ENCODE peak calls at places on chromosomes 4 and X, in four cellular contexts. P is spleen, E is mammary epithelial cell, U is PC-9. H is an unnamed sample.

GRCh38 chr4:105631818-105632400 is 76.6 kb downstream of the INTS12 start:
- DNase-seq in U (no peak), P (no peak), E (no peak), H (no peak)

GRCh38 chr4:1174941-1175634 is 2.7 kb upstream of the SPON2 start:
- DNase-seq in U (no peak), E (no peak), P (no peak), H (no peak)

GRCh38 chr4:62709618-62710252 is 1509.6 kb downstream of the ADGRL3 start:
- DNase-seq in P (no peak), U (no peak), E (peak), H (no peak)

GRCh38 chr4:159016527-159017137 is 86.2 kb upstream of the RAPGEF2 start:
- DNase-seq in P (no peak), U (no peak), E (no peak), H (no peak)

GRCh38 chrX:123084797-123085196 is 99.3 kb upstream of the GRIA3 start:
- DNase-seq in U (no peak), E (peak), P (no peak), H (no peak)

GRCh38 chr4:82798168-82799005 is at the start of gene SCD5:
- DNase-seq in E (peak), U (peak), P (peak), H (peak)

GRCh38 chr4:151035321-151035720 is 20.2 kb upstream of the LRBA start:
- DNase-seq in E (no peak), P (no peak), U (peak), H (no peak)

GRCh38 chr4:25013756-25014737 is 16.7 kb downstream of the LGI2 start:
- DNase-seq in E (no peak), P (no peak), U (no peak), H (no peak)

GRCh38 chrX:19789376-19789775 is 98.0 kb downstream of the SH3KBP1 start:
- DNase-seq in U (no peak), E (no peak), P (no peak), H (no peak)

GRCh38 chr4:59689149-59689548 is 1511.0 kb upstream of the ADGRL3 start:
- DNase-seq in E (no peak), P (no peak), U (no peak), H (no peak)

GRCh38 chrX:149829751-149830191 is 48.0 kb downstream of the MAGEA9 start:
- DNase-seq in E (peak), P (no peak), U (no peak), H (no peak)

DNA sequence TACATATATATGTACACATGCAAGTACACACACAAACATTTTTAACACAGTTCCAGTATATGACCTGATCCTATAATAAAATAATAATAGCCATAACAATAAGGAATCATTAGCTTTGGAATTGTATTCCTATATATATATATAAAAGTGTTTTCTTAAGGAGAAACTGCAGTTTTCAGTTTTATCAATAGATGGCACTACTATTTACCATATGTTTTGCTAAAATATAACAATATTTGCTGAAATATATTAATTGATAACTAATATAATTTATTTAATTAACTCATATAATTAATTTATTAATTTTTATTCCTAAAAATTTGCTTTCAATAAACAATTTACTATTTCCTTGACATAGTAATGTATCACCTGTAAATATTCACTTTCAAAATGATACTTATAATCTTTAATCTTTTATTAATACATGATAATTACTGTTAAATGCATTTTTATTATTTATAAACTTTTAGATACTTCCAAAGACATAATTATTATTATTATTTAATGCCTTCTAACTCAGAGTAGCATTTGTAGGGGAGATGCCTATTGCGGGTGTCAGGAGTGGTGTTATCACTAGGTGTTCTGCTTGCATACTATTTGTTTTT is 599.5 kb downstream of the FSTL5 start:
- DNase-seq in P (no peak), E (no peak), U (no peak), H (no peak)
- TF ChIP-seq CTCF in P (peak), E (peak), U (peak), H (no peak)

DNA sequence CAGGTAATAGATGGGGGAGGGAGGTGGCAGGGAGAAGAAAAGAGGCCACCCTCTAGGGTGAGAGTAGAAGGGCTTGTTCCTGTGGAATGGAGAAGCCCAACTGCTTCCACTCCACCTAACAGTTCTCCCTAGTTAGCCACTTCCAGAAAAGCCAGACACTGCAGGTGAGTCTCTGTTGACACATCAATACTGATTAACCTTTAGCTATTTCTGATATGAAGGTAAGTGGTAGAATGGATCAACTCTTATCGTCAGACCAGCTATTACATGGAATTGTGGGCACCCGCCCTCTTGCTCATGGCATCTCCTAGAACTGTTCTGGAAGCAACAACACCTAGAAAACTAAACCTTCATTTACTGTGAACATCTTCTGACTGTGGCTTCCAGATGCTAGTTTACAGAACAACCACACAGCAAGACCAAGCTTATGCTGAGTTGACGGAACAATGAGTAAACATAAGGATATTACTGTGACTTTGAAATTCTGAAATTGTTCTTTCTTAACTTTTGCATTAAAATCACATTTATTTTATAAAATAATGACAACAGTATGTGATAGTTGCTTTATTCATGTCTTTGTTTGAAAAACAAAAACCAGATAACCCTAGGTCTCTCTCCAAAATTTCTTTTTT is 44.7 kb downstream of the ANXA3 start:
- DNase-seq in E (no peak), P (no peak), U (no peak), H (no peak)
- H3K27ac ChIP-seq in E (no peak), P (no peak), U (no peak), H (no peak)

DNA sequence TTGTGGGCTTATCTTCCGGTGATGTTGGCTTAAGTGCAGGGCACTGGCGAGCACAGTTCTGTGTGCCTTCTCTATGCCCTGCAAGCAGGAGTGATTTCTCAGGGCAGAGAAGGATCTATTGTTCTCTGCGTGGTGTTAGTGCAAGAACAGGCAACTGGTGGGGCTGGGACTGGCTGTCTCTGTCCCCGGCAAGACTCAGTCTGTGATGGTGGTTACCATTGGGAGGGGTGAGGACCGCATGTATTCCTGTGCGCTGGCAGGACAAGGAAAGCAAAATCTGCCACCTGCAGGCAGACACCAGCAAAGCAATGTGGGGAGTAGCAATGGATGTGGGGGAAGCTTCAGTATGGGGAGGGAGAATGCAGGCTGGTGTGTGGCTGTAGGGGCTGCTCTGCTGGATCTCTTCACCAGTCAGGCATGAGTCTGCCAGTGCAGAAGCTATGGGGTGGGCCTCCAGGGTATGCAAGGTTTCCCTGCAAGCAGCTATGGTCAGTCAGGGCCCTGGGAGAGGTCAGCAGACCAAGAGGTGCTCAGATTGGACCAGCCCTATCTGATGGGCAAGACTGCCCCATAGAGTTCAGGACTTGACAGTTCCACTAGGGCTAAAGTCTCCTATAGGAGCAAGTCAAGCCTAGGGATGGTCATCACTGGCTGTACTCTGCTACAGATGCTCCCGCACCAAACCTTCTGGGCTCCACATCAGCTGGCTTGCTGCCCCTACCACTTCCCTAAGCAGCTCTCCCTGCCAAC is 16.8 kb downstream of the PF4 start:
- DNase-seq in E (no peak), U (no peak), P (no peak), H (no peak)
- TF ChIP-seq CTCF in E (no peak), U (no peak), P (no peak), H (no peak)

DNA sequence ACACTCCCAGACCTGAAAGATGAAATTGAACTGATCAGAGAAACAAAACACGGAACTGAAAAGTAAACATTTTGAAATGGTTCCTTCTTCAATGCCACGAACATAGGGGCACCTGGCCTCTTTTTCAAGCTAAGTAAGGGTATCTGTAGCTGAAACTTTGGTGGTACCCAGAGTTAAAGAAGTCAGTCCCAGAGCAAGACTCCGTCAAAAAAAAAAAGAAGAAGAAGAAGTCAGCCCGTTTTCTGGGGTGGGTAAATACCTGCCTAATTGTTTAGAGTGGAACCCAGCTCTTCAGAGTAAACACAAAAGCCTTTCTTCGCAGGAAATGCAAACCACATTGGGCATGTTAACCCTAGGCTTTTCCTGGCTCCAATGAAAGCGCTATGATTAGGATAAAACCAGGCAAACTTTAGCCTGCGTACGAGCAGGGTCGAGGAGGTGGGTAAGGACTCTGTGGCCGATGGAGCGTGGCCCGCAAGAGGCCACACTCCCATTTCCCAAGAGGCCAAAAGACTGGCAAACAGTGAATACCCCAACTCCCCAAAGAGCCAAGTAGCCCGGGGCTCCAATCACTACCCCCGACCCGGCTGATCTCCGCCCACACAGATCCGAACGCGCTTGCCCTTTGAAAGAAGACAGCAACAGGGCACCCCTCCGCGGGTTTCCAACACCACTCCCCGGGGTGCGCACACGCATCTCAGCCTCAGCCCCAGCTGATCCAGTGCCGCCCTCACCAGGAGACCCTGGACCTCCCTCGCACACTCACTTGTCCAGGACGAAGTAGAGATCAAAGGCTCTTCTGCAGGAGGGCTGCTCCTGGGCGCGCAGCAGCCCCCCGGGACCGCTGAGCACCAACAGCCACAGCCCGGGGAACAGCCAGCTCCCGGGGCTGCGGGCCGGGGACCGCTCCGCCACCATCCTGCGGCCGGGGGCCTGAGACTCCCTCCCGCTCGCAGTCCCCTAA is 1.1 kb downstream of the ANTXR2 start:
- DNase-seq in E (peak), U (no peak), P (peak), H (peak)
- H3K27ac ChIP-seq in E (peak), U (no peak), P (peak), H (peak)

GRCh38 chrX:30971761-30972603 is 82.9 kb upstream of the TAB3 start:
- DNase-seq in E (peak), U (peak), P (no peak), H (no peak)
- TF ChIP-seq CTCF in E (peak), U (peak), P (peak), H (peak)

H was measured in CD4-positive, alpha-beta T cell.